ENCODE peak calls at places on chromosomes 1 and 21, in ten cellular contexts. V is H9, I is lung, Z is WERI-Rb-1, D is sigmoid colon, Y is uterus, M is cardiac fibroblast, H is BJ, Q is HFF-Myc, C is tibial artery. P is an unnamed sample.

GRCh38 chr1:244096066-244096610 is 45.1 kb downstream of the ZBTB18 start:
- DNase-seq in V (no peak), I (no peak), Z (no peak), D (no peak), Y (no peak), M (no peak), H (no peak), Q (no peak), C (no peak), P (no peak)

GRCh38 chr1:201713093-201713810 is 115.7 kb upstream of the IPO9 start:
- DNase-seq in V (no peak), I (peak; percentile 90), Z (no peak), D (peak; percentile 100), Y (peak; percentile 97), M (peak; percentile 99), H (peak; percentile 98), Q (peak; percentile 91), C (peak; percentile 99), P (peak; percentile 99)

GRCh38 chr21:31332525-31332924 is 11.5 kb downstream of the TIAM1 start:
- DNase-seq in V (no peak), I (no peak), Z (no peak), D (no peak), Y (no peak), M (no peak), H (no peak), Q (no peak), C (no peak), P (no peak)

GRCh38 chr21:43325968-43326367 is 101.0 kb downstream of the SIK1 start:
- DNase-seq in V (no peak), I (no peak), Z (no peak), D (no peak), Y (no peak), M (no peak), H (no peak), Q (no peak), C (no peak), P (no peak)

GRCh38 chr1:16367968-16368910 is 1.2 kb downstream of the SZRD1 start:
- DNase-seq in V (no peak), I (no peak), Z (no peak), D (no peak), Y (no peak), M (peak; percentile 39), H (no peak), Q (no peak), C (no peak), P (peak; percentile 59)

GRCh38 chr1:27658951-27659496 is 13.0 kb downstream of the IFI6 start:
- DNase-seq in V (peak; percentile 51), I (no peak), Z (peak; percentile 18), D (peak; percentile 69), Y (no peak), M (peak; percentile 90), H (peak; percentile 63), Q (no peak), C (no peak), P (peak; percentile 90)

GRCh38 chr21:25456672-25457071 is 150.6 kb downstream of the MRPL39 start:
- DNase-seq in V (no peak), I (no peak), Z (no peak), D (no peak), Y (no peak), M (peak; percentile 6), H (no peak), Q (no peak), C (no peak), P (no peak)

GRCh38 chr1:195717651-195718050 is 890.6 kb downstream of the KCNT2 start:
- DNase-seq in V (no peak), I (no peak), Z (no peak), D (no peak), Y (no peak), M (no peak), H (peak; percentile 9), Q (peak; percentile 24), C (no peak), P (peak; percentile 39)

GRCh38 chr1:41023279-41023990 is 1.9 kb upstream of the SLFNL1 start:
- DNase-seq in V (no peak), I (no peak), Z (peak; percentile 58), D (no peak), Y (no peak), M (peak; percentile 27), H (no peak), Q (no peak), C (no peak), P (peak; percentile 16)

GRCh38 chr1:208101661-208102431 is 142.3 kb downstream of the PLXNA2 start:
- DNase-seq in V (no peak), I (peak; percentile 48), Z (peak; percentile 69), D (no peak), Y (peak; percentile 63), M (peak; percentile 64), H (no peak), Q (no peak), C (no peak), P (no peak)

GRCh38 chr1:232575524-232576040 is 54.4 kb downstream of the SIPA1L2 start:
- DNase-seq in V (no peak), I (no peak), Z (no peak), D (no peak), Y (no peak), M (peak; percentile 43), H (no peak), Q (no peak), C (no peak), P (no peak)

DNA sequence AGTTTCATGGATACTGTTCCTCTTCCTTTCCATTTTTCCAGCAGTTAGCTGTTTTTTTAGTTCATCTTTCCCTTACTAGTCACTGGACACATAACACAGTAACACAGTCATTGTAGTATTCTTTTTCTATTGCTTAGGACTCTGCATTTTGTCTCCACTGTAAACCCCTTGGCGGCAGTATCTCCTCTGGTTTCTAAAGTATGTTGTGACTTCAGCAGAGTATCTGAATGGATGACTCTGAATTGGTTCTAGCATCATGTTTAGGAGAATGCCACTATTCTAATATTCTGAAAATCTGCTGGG is 2.2 kb downstream of the CDC7 start:
- DNase-seq in V (no peak), I (no peak), Z (no peak), D (no peak), Y (no peak), M (peak; percentile 62), H (no peak), Q (no peak), C (no peak), P (no peak)
- TF ChIP-seq CTCF in V (peak; percentile 17), I (no peak), Z (no peak), D (no peak), Y (no peak), M (peak; percentile 39), H (peak; percentile 24), Q (no peak), C (no peak), P (no peak)

DNA sequence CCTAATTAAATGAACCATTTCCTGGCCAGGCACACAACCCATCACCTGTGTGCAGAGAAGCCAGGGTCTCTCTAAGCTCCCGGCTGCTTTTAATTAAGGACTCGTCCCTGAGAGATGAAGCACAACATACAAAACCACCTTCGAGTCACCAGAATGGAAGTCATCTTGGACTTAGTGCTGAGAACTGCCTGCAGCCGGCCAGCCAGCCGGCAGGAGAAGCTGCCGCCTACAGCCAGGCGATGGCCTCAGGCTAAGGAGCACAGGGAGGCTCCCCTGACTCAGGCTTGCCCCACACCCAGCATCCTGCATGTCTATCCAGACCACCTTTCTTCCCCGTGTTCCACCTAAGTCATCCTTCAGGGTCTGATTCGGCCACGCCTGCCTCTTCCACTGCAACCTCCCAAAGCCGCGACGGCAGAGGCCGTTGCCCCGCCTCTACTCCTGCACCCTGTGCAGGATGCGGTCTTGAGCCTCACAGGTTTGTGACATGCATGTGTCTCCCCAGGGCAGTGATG is 83.6 kb downstream of the SLC66A1 start:
- DNase-seq in V (peak; percentile 41), I (no peak), Z (no peak), D (no peak), Y (no peak), M (peak; percentile 49), H (peak; percentile 78), Q (peak; percentile 78), C (no peak), P (peak; percentile 94)
- TF ChIP-seq CTCF in V (no peak), I (no peak), Z (no peak), D (no peak), Y (no peak), M (no peak), H (peak; percentile 49), Q (peak; percentile 3), C (no peak), P (peak; percentile 48)

DNA sequence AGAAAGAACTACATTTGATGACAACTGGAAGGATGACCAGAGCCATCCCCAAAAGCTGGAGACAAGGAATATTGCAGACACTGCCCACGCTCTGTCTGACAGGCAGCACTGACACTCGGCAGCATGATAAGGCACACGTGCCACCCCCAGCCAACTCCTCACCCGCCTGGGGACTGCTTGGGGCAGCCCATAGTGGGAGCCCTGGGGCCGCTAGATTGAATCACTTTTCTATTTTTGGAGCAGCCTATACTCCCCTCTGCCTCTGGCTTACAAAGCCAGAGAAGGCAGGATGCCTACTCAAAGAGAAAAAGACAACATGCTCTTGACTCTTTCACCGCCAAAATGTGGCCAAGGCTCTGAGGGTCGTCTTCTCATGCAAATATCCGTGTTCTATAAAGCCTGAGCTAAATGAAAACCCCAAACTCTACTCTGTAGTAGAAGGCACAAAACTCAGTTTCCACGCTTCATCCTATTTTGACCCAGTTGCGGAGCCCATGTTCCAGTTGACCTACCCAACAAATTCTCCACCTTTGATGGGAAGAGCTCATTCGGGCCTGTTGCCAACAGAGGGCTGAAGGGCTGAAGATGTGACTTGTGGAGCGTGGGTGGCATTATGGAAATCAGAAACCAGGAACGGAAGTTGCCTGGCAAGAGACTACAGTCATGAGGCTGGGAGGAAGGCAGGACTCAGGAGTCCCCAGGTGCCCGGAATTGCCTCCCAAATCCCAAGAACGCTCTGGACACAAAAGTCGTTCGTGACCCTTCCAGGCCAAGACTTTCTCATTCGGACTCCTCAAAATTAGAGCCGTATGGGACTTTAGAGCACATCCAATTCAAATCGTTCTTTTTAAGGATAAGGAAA is 1.1 kb downstream of the SMG5 start:
- DNase-seq in V (no peak), I (no peak), Z (no peak), D (no peak), Y (no peak), M (peak; percentile 61), H (no peak), Q (no peak), C (no peak), P (peak; percentile 77)
- TF ChIP-seq CTCF in V (no peak), I (no peak), Z (no peak), D (no peak), Y (no peak), M (peak; percentile 9), H (peak; percentile 20), Q (no peak), C (no peak), P (peak; percentile 30)

GRCh38 chr1:53220171-53220961 is at the start of gene CZIB:
- DNase-seq in V (peak; percentile 93), I (peak; percentile 94), Z (peak; percentile 95), D (peak; percentile 96), Y (peak; percentile 95), M (peak; percentile 92), H (peak; percentile 46), Q (peak; percentile 61), C (peak; percentile 91), P (peak; percentile 87)

GRCh38 chr1:53219711-53220110 is 723 bp downstream of the CZIB start:
- DNase-seq in V (no peak), I (no peak), Z (no peak), D (no peak), Y (no peak), M (no peak), H (no peak), Q (no peak), C (no peak), P (no peak)

GRCh38 chr1:53220962-53221286 is 490 bp upstream of the CZIB start:
- DNase-seq in V (no peak), I (no peak), Z (no peak), D (no peak), Y (no peak), M (no peak), H (no peak), Q (no peak), C (no peak), P (no peak)

GRCh38 chr1:53214541-53214940 is 5.9 kb downstream of the CZIB start:
- DNase-seq in V (no peak), I (no peak), Z (no peak), D (no peak), Y (no peak), M (no peak), H (no peak), Q (no peak), C (no peak), P (no peak)

GRCh38 chr1:53218201-53218600 is 2.2 kb downstream of the CZIB start:
- DNase-seq in V (no peak), I (no peak), Z (no peak), D (no peak), Y (no peak), M (no peak), H (no peak), Q (no peak), C (no peak), P (no peak)
- TF ChIP-seq CTCF in V (no peak), I (no peak), Z (no peak), D (no peak), Y (no peak), M (no peak), H (no peak), Q (no peak), C (no peak), P (no peak)